ENCODE peak calls at places on chromosomes 12 and 14, in four cellular contexts. O, K, Z and Q are unnamed samples.

GRCh38 chr12:132204064-132204821 is 60.0 kb downstream of the NOC4L start:
- DNase-seq in O (no peak), K (no peak), Z (no peak), Q (no peak)

GRCh38 chr12:4714879-4715278 is 5.3 kb upstream of the GALNT8 start:
- DNase-seq in O (no peak), K (no peak), Z (no peak), Q (no peak)

GRCh38 chr14:31994391-31995033 is 82.6 kb upstream of the ARHGAP5 start:
- DNase-seq in O (no peak), K (no peak), Z (peak), Q (no peak)

GRCh38 chr14:98507269-98507668 is 764.7 kb downstream of the BCL11B start:
- DNase-seq in O (no peak), K (no peak), Z (no peak), Q (no peak)

GRCh38 chr12:111424793-111425251 is 19.1 kb downstream of the SH2B3 start:
- DNase-seq in O (no peak), K (no peak), Z (no peak), Q (no peak)

GRCh38 chr14:105852378-105853088 is 326.1 kb downstream of the TMEM121 start:
- DNase-seq in O (no peak), K (peak), Z (no peak), Q (peak)

GRCh38 chr12:131065801-131066200 is 112.1 kb downstream of the ADGRD1 start:
- DNase-seq in O (no peak), K (no peak), Z (no peak), Q (no peak)

GRCh38 chr12:117743746-117744145 is 225.0 kb downstream of the KSR2 start:
- DNase-seq in O (no peak), K (no peak), Z (no peak), Q (no peak)

GRCh38 chr12:77382096-77382742 is 316.9 kb upstream of the E2F7 start:
- DNase-seq in O (no peak), K (no peak), Z (no peak), Q (no peak)

GRCh38 chr12:106239951-106240335 is 7.9 kb downstream of the CKAP4 start:
- DNase-seq in O (no peak), K (no peak), Z (peak), Q (no peak)

GRCh38 chr14:75200451-75200850 is 24.0 kb upstream of the TMED10 start:
- DNase-seq in O (no peak), K (no peak), Z (no peak), Q (peak)

GRCh38 chr12:64025174-64025958 is 180.9 kb downstream of the SRGAP1 start:
- DNase-seq in O (no peak), K (no peak), Z (no peak), Q (no peak)

GRCh38 chr14:89085154-89086059 is 261.0 kb downstream of the TTC8 start:
- DNase-seq in O (no peak), K (no peak), Z (no peak), Q (no peak)

GRCh38 chr12:7984900-7985299 is 47.6 kb upstream of the FOXJ2 start:
- DNase-seq in O (no peak), K (no peak), Z (no peak), Q (no peak)

GRCh38 chr14:52827426-52827825 is 36.0 kb upstream of the GNPNAT1 start:
- DNase-seq in O (no peak), K (no peak), Z (no peak), Q (no peak)

GRCh38 chr12:5318874-5319273 is 113.0 kb upstream of the NTF3 start:
- DNase-seq in O (no peak), K (no peak), Z (no peak), Q (no peak)

GRCh38 chr12:88897723-88898122 is 317.5 kb upstream of the KITLG start:
- DNase-seq in O (no peak), K (no peak), Z (no peak), Q (no peak)

GRCh38 chr12:52063081-52063985 is 6.4 kb upstream of the ATG101 start:
- DNase-seq in O (peak), K (no peak), Z (no peak), Q (peak)

GRCh38 chr12:130992448-130992847 is 38.7 kb downstream of the ADGRD1 start:
- DNase-seq in O (peak), K (no peak), Z (no peak), Q (peak)

GRCh38 chr12:104134882-104135281 is 3.1 kb downstream of the NFYB start:
- DNase-seq in O (no peak), K (no peak), Z (no peak), Q (no peak)

GRCh38 chr12:116360579-116361403 is 83.3 kb upstream of the MED13L start:
- DNase-seq in O (no peak), K (no peak), Z (no peak), Q (peak)

GRCh38 chr14:73696466-73697390 is 17.5 kb downstream of the PNMA1 start:
- DNase-seq in O (no peak), K (no peak), Z (no peak), Q (no peak)

GRCh38 chr12:8957561-8957960 is 8.1 kb upstream of the M6PR start:
- DNase-seq in O (no peak), K (no peak), Z (no peak), Q (no peak)

DNA sequence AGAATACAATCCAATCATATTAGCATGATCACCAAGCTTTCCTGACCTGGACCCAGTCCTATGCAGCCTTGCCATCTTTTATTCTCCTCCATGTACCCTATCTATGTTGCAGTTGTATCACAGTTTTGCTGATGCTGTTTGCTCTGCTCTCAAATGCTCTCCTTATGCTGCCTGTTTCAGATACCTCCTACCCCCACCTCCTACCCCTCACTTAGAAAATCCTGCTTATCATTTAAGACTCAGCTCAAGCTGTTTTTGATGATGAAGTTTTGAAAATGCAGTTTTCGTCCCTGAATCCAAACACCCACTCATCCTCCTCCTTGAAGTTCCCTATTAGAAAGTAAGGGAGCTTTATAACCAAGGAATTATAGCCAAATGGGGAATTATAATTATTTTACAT is 457.4 kb upstream of the ATP2B1 start:
- DNase-seq in O (no peak), K (no peak), Z (no peak), Q (no peak)
- TF ChIP-seq EP300 in O (no peak), K (no peak), Z (no peak), Q (no peak)

GRCh38 chr12:57461904-57462306 is 2.3 kb downstream of the GLI1 start:
- DNase-seq in O (no peak), K (no peak), Z (no peak), Q (no peak)
- H3K27ac ChIP-seq in O (peak), K (peak), Z (peak), Q (peak)

GRCh38 chr12:57089259-57090245 is 638 bp downstream of the NAB2 start:
- DNase-seq in O (peak), K (peak), Z (no peak), Q (peak)

GRCh38 chr12:57090456-57090855 is 1.5 kb downstream of the NAB2 start:
- DNase-seq in O (peak), K (peak), Z (no peak), Q (no peak)

GRCh38 chr12:57087689-57088441 is 1.0 kb upstream of the NAB2 start:
- DNase-seq in O (peak), K (peak), Z (peak), Q (peak)

GRCh38 chr12:57086951-57087688 is 1.8 kb upstream of the NAB2 start:
- DNase-seq in O (peak), K (peak), Z (peak), Q (peak)

GRCh38 chr12:57088442-57089258 is at the start of gene NAB2:
- DNase-seq in O (peak), K (peak), Z (peak), Q (peak)
- TF ChIP-seq POLR2AphosphoS5 in O (peak), K (peak), Z (peak), Q (peak)

GRCh38 chr14:49892301-49892635 is 614 bp upstream of the ARF6 start:
- DNase-seq in O (peak), K (peak), Z (peak), Q (no peak)
- TF ChIP-seq EP300 in O (no peak), K (peak), Z (peak), Q (no peak)

GRCh38 chr14:33851931-33852330 is 98.9 kb downstream of the EGLN3 start:
- DNase-seq in O (no peak), K (no peak), Z (peak), Q (no peak)
- H3K27ac ChIP-seq in O (no peak), K (no peak), Z (no peak), Q (no peak)

GRCh38 chr14:45743884-45744283 is 490.9 kb upstream of the MIS18BP1 start:
- DNase-seq in O (no peak), K (no peak), Z (no peak), Q (no peak)
- TF ChIP-seq POLR2AphosphoS5 in O (no peak), K (no peak), Z (no peak), Q (no peak)

GRCh38 chr12:53101931-53102781 is 1.1 kb upstream of the SOAT2 start:
- DNase-seq in O (peak), K (no peak), Z (no peak), Q (peak)
- TF ChIP-seq EP300 in O (no peak), K (no peak), Z (no peak), Q (no peak)

GRCh38 chr12:62005615-62006014 is 254.6 kb upstream of the USP15 start:
- DNase-seq in O (no peak), K (no peak), Z (no peak), Q (no peak)
- H3K27ac ChIP-seq in O (no peak), K (no peak), Z (no peak), Q (no peak)